ENCODE peak calls at places on chromosomes 13 and 19, in seven cellular contexts. O is Peyer's patch, N is foreskin fibroblast, H is keratinocyte, F is HFF-Myc, I is fibroblast of mammary gland, D is AG09319. P is an unnamed sample.

GRCh38 chr19:3053218-3053621 is 9.1 kb downstream of the TLE5 start:
- DNase-seq in O (no peak), N (no peak), H (no peak), F (no peak), I (no peak), D (no peak), P (no peak)

GRCh38 chr13:99778500-99778899 is 193.1 kb downstream of the ZIC5 start:
- DNase-seq in O (no peak), N (no peak), H (no peak), F (no peak), I (no peak), D (no peak), P (no peak)

GRCh38 chr13:33446821-33447481 is 161.4 kb upstream of the STARD13 start:
- DNase-seq in O (no peak), N (peak), H (peak), F (peak), I (no peak), D (peak), P (no peak)

GRCh38 chr13:44413095-44413494 is 39.5 kb downstream of the SERP2 start:
- DNase-seq in O (no peak), N (peak), H (no peak), F (no peak), I (no peak), D (no peak), P (no peak)

GRCh38 chr13:60348097-60348496 is 48.9 kb upstream of the TDRD3 start:
- DNase-seq in O (no peak), N (no peak), H (no peak), F (no peak), I (no peak), D (no peak), P (no peak)

GRCh38 chr13:26693749-26694463 is 66.7 kb downstream of the GPR12 start:
- DNase-seq in O (no peak), N (no peak), H (no peak), F (no peak), I (no peak), D (no peak), P (no peak)

GRCh38 chr13:40273173-40274000 is 393.1 kb downstream of the FOXO1 start:
- DNase-seq in O (no peak), N (no peak), H (no peak), F (no peak), I (no peak), D (no peak), P (no peak)

GRCh38 chr13:114024603-114025431 is 50.9 kb upstream of the C13orf46 start:
- DNase-seq in O (peak), N (no peak), H (no peak), F (no peak), I (no peak), D (no peak), P (peak)

GRCh38 chr13:79662882-79663281 is 181.9 kb downstream of the NDFIP2 start:
- DNase-seq in O (no peak), N (peak), H (no peak), F (no peak), I (no peak), D (no peak), P (no peak)

GRCh38 chr19:46131485-46132143 is 7.1 kb upstream of the IGFL3 start:
- DNase-seq in O (no peak), N (peak), H (no peak), F (no peak), I (no peak), D (no peak), P (no peak)

GRCh38 chr19:47228937-47229673 is 1.9 kb downstream of the BBC3 start:
- DNase-seq in O (peak), N (peak), H (no peak), F (no peak), I (peak), D (no peak), P (no peak)

GRCh38 chr13:24618219-24618955 is 61.8 kb upstream of the ATP12A start:
- DNase-seq in O (peak), N (no peak), H (no peak), F (no peak), I (no peak), D (no peak), P (peak)

GRCh38 chr19:3404324-3405260 is 38.2 kb downstream of the NFIC start:
- DNase-seq in O (peak), N (peak), H (no peak), F (peak), I (peak), D (peak), P (no peak)

GRCh38 chr13:109672545-109672944 is 113.8 kb downstream of the IRS2 start:
- DNase-seq in O (no peak), N (peak), H (no peak), F (no peak), I (no peak), D (peak), P (no peak)

GRCh38 chr13:63636231-63636993 is 2220.8 kb upstream of the PCDH20 start:
- DNase-seq in O (no peak), N (peak), H (no peak), F (no peak), I (no peak), D (no peak), P (peak)

GRCh38 chr13:23506071-23506820 is 64.0 kb upstream of the TNFRSF19 start:
- DNase-seq in O (no peak), N (peak), H (no peak), F (peak), I (peak), D (no peak), P (no peak)

GRCh38 chr13:98423417-98423816 is 153.5 kb downstream of the STK24 start:
- DNase-seq in O (peak), N (no peak), H (no peak), F (no peak), I (no peak), D (no peak), P (no peak)

GRCh38 chr13:98420560-98421175 is 156.2 kb downstream of the STK24 start:
- DNase-seq in O (no peak), N (no peak), H (no peak), F (no peak), I (no peak), D (no peak), P (no peak)

GRCh38 chr13:98427331-98427995 is 149.4 kb downstream of the STK24 start:
- DNase-seq in O (no peak), N (no peak), H (no peak), F (no peak), I (no peak), D (no peak), P (no peak)

GRCh38 chr13:98419786-98420559 is 156.9 kb downstream of the STK24 start:
- DNase-seq in O (no peak), N (no peak), H (no peak), F (no peak), I (no peak), D (no peak), P (no peak)

DNA sequence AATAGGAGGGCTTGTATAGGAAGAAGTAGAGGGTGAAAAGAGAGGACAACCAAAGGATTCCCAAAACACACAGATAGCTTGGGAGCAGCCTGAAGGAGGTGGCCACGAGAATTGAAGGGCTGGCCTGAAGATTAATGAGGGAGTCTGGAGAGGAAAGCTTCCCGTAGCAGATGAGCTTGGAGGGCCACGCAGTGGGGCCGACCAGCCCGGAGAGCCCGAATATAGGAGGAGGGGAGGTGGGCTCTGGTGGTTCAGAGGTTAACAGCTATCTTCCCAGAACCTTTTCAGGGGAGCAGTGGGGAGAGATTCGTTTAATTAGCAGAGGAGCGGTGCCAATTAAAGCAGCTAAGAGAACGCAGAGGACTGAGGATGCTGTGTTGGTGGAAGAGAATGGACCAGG is 154.9 kb downstream of the STK24 start:
- DNase-seq in O (no peak), N (no peak), H (no peak), F (no peak), I (no peak), D (no peak), P (no peak)
- TF ChIP-seq CTCF in O (no peak), N (no peak), H (no peak), F (no peak), I (no peak), D (no peak), P (no peak)

GRCh38 chr13:48817166-48817802 is 158.4 kb upstream of the FNDC3A start:
- DNase-seq in O (no peak), N (no peak), H (no peak), F (no peak), I (no peak), D (no peak), P (no peak)

GRCh38 chr13:48819376-48819775 is 156.3 kb upstream of the FNDC3A start:
- DNase-seq in O (no peak), N (peak), H (no peak), F (no peak), I (peak), D (no peak), P (no peak)

GRCh38 chr13:48818495-48818961 is 157.2 kb upstream of the FNDC3A start:
- DNase-seq in O (no peak), N (peak), H (peak), F (peak), I (peak), D (peak), P (no peak)

GRCh38 chr13:48816696-48817095 is 159.0 kb upstream of the FNDC3A start:
- DNase-seq in O (no peak), N (no peak), H (no peak), F (no peak), I (peak), D (no peak), P (no peak)

GRCh38 chr13:48819889-48820288 is 155.8 kb upstream of the FNDC3A start:
- DNase-seq in O (no peak), N (no peak), H (no peak), F (no peak), I (no peak), D (no peak), P (no peak)
- TF ChIP-seq CTCF in O (no peak), N (no peak), H (no peak), F (no peak), I (no peak), D (no peak), P (no peak)

DNA sequence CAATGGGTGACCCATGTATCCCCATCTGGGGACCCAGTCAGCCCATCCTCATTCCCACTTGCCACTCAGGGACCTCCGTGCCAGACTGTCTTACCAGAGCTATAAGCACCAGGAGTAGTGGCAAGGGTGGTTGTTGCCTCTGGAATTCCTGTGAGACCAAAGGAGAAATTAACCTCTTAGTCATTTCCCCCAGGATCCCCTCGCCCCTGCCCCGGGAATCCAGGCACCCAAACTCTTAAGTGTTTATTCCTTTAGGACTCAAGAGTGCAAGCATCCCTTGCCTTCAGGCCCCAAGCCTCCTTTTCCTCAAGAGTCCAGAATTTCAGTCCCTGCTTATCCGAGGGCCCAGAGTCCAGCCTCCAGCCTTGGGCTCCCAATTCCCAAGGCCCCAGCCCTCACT is 9.2 kb downstream of the NTN5 start:
- DNase-seq in O (no peak), N (no peak), H (no peak), F (no peak), I (no peak), D (no peak), P (no peak)
- TF ChIP-seq CTCF in O (no peak), N (no peak), H (no peak), F (no peak), I (no peak), D (no peak), P (no peak)

GRCh38 chr13:34941835-34942731 is at the start of gene NBEA:
- DNase-seq in O (peak), N (peak), H (no peak), F (peak), I (peak), D (peak), P (peak)
- TF ChIP-seq CTCF in O (peak), N (no peak), H (no peak), F (peak), I (no peak), D (peak), P (no peak)

DNA sequence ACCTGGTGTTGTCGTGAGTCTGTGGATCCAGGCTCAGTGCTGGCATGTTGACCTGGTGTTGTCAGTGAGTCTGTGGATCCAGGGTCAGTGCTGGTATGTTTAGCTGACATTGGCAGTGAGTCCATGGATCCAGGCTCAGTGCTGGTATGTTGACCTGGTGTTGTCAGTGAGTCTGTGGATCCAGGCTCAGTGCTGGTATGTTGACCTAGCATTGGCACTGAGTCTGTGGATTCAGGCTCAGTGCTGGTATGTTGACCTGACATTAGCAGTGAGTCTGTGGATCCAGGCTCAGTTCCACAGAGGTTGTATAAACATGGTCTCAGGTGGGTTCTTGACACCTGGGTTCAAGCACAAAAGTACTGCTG is 16.8 kb upstream of the PDCD2L start:
- DNase-seq in O (no peak), N (no peak), H (no peak), F (no peak), I (no peak), D (no peak), P (no peak)
- TF ChIP-seq CTCF in O (no peak), N (no peak), H (no peak), F (no peak), I (no peak), D (no peak), P (no peak)